ENCODE peak calls at places on chromosomes 12 and 14, in seven cellular contexts. J is AG10803; S is right lobe of liver; P is CD8-positive, alpha-beta T cell; R is fibroblast of mammary gland; V is mucosa of descending colon; Z is fibroblast of lung. B is an unnamed sample.

GRCh38 chr12:13573698-13574321 is 377.3 kb downstream of the EMP1 start:
- DNase-seq in J (peak; percentile 88), S (no peak), P (no peak), R (peak; percentile 92), V (no peak), Z (peak; percentile 57), B (peak; percentile 82)

GRCh38 chr14:61472801-61473376 is 151.5 kb downstream of the PRKCH start:
- DNase-seq in J (no peak), S (peak; percentile 31), P (peak; percentile 59), R (peak; percentile 69), V (peak; percentile 43), Z (peak; percentile 30), B (peak; percentile 62)

GRCh38 chr12:46402451-46402850 is 29.9 kb upstream of the SLC38A2 start:
- DNase-seq in J (peak; percentile 97), S (no peak), P (no peak), R (peak; percentile 98), V (no peak), Z (peak; percentile 98), B (peak; percentile 94)

GRCh38 chr12:41277019-41277770 is 89.1 kb downstream of the PDZRN4 start:
- DNase-seq in J (peak; percentile 49), S (no peak), P (no peak), R (peak; percentile 52), V (peak; percentile 16), Z (peak; percentile 39), B (peak; percentile 66)

GRCh38 chr12:89385965-89386537 is 33.8 kb upstream of the DUSP6 start:
- DNase-seq in J (no peak), S (no peak), P (no peak), R (no peak), V (no peak), Z (no peak), B (no peak)

GRCh38 chr12:108975024-108975593 is 45.8 kb downstream of the SVOP start:
- DNase-seq in J (no peak), S (no peak), P (no peak), R (no peak), V (no peak), Z (peak; percentile 14), B (peak; percentile 12)

GRCh38 chr12:119068129-119068856 is 87.0 kb downstream of the SRRM4 start:
- DNase-seq in J (no peak), S (no peak), P (no peak), R (no peak), V (no peak), Z (no peak), B (no peak)

GRCh38 chr12:77122236-77122635 is 56.9 kb upstream of the E2F7 start:
- DNase-seq in J (peak; percentile 95), S (no peak), P (no peak), R (peak; percentile 95), V (no peak), Z (peak; percentile 99), B (peak; percentile 98)

GRCh38 chr14:36275741-36276140 is 44.7 kb downstream of the MBIP start:
- DNase-seq in J (no peak), S (no peak), P (no peak), R (no peak), V (no peak), Z (no peak), B (no peak)

GRCh38 chr12:131213896-131214442 is 260.3 kb downstream of the ADGRD1 start:
- DNase-seq in J (no peak), S (no peak), P (no peak), R (no peak), V (no peak), Z (no peak), B (no peak)

GRCh38 chr14:73783107-73783727 is 68.4 kb upstream of the PTGR2 start:
- DNase-seq in J (no peak), S (peak; percentile 83), P (no peak), R (no peak), V (no peak), Z (no peak), B (no peak)

GRCh38 chr12:63098851-63099250 is 52.1 kb downstream of the AVPR1A start:
- DNase-seq in J (no peak), S (no peak), P (no peak), R (no peak), V (no peak), Z (no peak), B (no peak)

GRCh38 chr12:13318231-13319015 is 121.9 kb downstream of the EMP1 start:
- DNase-seq in J (no peak), S (no peak), P (no peak), R (no peak), V (no peak), Z (no peak), B (no peak)

GRCh38 chr14:67971627-67972625 is 152.3 kb downstream of the RAD51B start:
- DNase-seq in J (no peak), S (no peak), P (no peak), R (peak; percentile 67), V (no peak), Z (peak; percentile 72), B (peak; percentile 41)

DNA sequence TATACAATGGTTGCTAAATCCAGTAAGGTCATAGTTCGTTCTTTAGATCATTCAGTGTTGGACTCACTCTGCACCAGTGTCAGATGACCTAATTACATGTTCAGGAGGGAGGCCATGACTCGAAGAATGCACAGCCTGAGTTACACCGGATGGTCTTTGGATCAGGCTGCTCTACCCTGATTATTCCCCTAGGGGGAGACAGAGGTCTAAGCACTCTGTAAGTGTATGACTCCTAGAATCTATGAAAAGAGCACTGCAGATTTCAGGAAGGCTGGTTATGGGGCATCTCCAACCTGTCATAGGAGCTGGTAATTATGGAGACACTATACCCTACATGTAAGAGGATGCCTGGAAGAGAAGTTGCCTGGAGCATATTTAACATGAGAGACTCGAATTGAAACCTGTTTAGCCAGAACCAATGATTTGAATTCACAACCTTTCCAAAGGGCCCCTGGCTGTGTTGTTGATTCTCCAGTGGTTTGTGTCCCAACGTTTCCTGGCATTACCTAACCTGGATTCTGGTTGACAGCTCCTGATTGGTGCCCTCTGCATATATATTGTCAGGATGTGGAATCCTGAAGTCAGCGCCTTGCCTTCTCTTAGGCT is at the start of gene MUCL1:
- DNase-seq in J (peak; percentile 59), S (peak; percentile 69), P (peak; percentile 57), R (peak; percentile 81), V (peak; percentile 85), Z (peak; percentile 38), B (peak; percentile 89)
- TF ChIP-seq CTCF in J (peak; percentile 93), S (peak; percentile 93), P (peak; percentile 93), R (peak; percentile 97), V (peak; percentile 60), Z (peak; percentile 89), B (peak; percentile 88)

GRCh38 chr12:107079172-107080011 is 14.0 kb downstream of the CRY1 start:
- DNase-seq in J (peak; percentile 47), S (no peak), P (no peak), R (peak; percentile 64), V (peak; percentile 11), Z (peak; percentile 58), B (peak; percentile 59)
- TF ChIP-seq CTCF in J (peak; percentile 68), S (peak; percentile 49), P (peak; percentile 63), R (peak; percentile 59), V (no peak), Z (peak; percentile 43), B (peak; percentile 64)

GRCh38 chr12:56208014-56208413 is 13.7 kb downstream of the RNF41 start:
- DNase-seq in J (no peak), S (no peak), P (no peak), R (no peak), V (no peak), Z (no peak), B (no peak)

GRCh38 chr12:56219840-56220239 is 1.9 kb downstream of the RNF41 start:
- DNase-seq in J (no peak), S (no peak), P (no peak), R (no peak), V (no peak), Z (no peak), B (no peak)

GRCh38 chr12:56212360-56212759 is 9.4 kb downstream of the RNF41 start:
- DNase-seq in J (no peak), S (no peak), P (no peak), R (no peak), V (no peak), Z (no peak), B (no peak)

GRCh38 chr12:56216461-56216860 is 5.3 kb downstream of the RNF41 start:
- DNase-seq in J (no peak), S (no peak), P (no peak), R (no peak), V (no peak), Z (no peak), B (no peak)

DNA sequence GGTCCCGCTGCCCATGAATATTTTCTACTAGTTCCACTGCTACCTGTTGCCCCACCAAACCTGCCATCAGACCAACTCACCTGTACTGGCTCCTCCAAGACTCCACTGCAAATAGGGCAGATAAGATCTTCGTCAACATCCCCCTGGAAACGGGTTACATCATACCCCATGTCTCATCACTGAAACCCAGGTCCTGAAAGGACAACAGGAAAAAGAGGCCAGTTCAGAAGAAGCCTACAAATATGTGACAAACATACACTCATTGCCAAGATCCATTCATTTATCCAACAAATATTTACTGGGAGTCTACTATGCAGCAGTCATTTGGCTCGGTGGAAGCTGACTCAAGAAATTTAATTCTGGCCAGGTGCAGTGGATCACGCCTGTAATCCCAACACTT is 7.8 kb downstream of the RNF41 start:
- DNase-seq in J (no peak), S (no peak), P (no peak), R (no peak), V (no peak), Z (no peak), B (no peak)
- TF ChIP-seq CTCF in J (no peak), S (no peak), P (no peak), R (no peak), V (no peak), Z (no peak), B (no peak)

GRCh38 chr12:109994262-109995175 is 1.6 kb downstream of the GIT2 start:
- DNase-seq in J (no peak), S (no peak), P (no peak), R (no peak), V (no peak), Z (no peak), B (peak; percentile 51)

GRCh38 chr12:109996483-109996853 is 300 bp upstream of the GIT2 start:
- DNase-seq in J (no peak), S (no peak), P (no peak), R (no peak), V (no peak), Z (no peak), B (no peak)

GRCh38 chr12:109997393-109997792 is 1.2 kb upstream of the GIT2 start:
- DNase-seq in J (no peak), S (no peak), P (no peak), R (no peak), V (no peak), Z (no peak), B (no peak)

GRCh38 chr12:109995366-109995702 is 834 bp downstream of the GIT2 start:
- DNase-seq in J (no peak), S (no peak), P (no peak), R (no peak), V (no peak), Z (no peak), B (no peak)

DNA sequence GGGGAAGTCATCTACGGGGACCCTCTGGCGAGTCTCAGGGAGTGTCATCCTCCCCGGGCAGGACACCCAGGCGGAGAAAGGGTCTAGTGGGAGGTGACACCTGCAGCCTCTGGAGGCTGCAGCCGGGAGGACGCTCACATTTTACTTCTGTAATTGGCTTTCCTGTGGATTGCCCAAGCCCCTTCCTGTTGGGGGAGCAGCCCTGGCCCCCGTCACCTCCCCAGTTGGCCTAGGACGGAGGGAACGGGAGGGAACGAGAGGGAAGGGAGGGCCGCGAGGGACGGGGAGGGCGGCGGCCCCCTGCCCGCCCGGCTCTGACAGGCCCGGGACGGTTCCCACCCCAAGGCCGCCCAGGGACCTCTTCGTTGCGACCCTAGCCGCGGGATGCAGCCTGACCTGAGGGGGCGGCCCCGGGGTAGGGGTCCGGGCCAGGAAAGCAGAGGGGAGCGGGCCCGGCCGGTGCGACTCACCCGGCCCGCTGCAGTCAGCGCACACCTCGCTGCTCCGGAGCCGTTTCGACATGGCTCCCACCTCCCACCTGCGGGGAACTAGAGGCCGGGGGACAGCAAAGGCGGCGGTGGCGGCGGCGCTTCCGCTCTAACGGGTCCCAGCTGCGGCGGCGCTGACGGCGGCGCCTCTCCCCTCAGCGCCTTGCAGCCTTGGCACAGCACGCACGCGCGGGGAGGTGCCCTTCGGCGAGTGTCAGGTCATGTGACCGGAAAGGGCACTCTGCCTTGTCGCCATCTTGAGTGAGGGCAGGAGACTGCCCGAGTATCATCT is at the start of gene GIT2:
- DNase-seq in J (peak; percentile 88), S (peak; percentile 95), P (peak; percentile 93), R (peak; percentile 90), V (peak; percentile 94), Z (peak; percentile 87), B (peak; percentile 92)
- TF ChIP-seq CTCF in J (no peak), S (no peak), P (no peak), R (no peak), V (no peak), Z (no peak), B (no peak)